ENCODE peak calls at places on chromosomes 5 and 9, in four cellular contexts. Y, K, L and G are unnamed samples.
A peak's percentile ranks its signal among the peaks of the same experiment; 100 is the strongest.

GRCh38 chr9:35910613-35911488 is 1.6 kb downstream of the SPAAR start:
- DNase-seq in Y (peak; percentile 68), L (peak; percentile 43), K (no peak), G (no peak)

GRCh38 chr5:137619191-137619870 is 116.6 kb downstream of the KLHL3 start:
- DNase-seq in K (no peak), L (peak; percentile 89), Y (peak; percentile 24), G (no peak)

GRCh38 chr9:83144492-83144891 is 81.5 kb upstream of the RASEF start:
- DNase-seq in Y (no peak), K (no peak), L (no peak), G (no peak)

GRCh38 chr9:87167161-87167560 is 219.9 kb upstream of the GAS1 start:
- DNase-seq in K (no peak), Y (no peak), L (no peak), G (no peak)

GRCh38 chr5:176548967-176549444 is at the start of gene CDHR2:
- DNase-seq in Y (no peak), L (no peak), K (no peak), G (no peak)

GRCh38 chr5:84494453-84494852 is 109.8 kb upstream of the EDIL3 start:
- DNase-seq in L (no peak), Y (peak; percentile 87), K (no peak), G (no peak)

GRCh38 chr9:70004310-70004709 is 39.3 kb upstream of the MAMDC2 start:
- DNase-seq in L (no peak), Y (no peak), K (no peak), G (no peak)

GRCh38 chr9:92033307-92033706 is 81.9 kb downstream of the SPTLC1 start:
- DNase-seq in L (no peak), Y (no peak), K (no peak), G (no peak)

GRCh38 chr5:125926172-125926571 is 497.0 kb upstream of the GRAMD2B start:
- DNase-seq in L (no peak), K (no peak), Y (no peak), G (no peak)

GRCh38 chr5:158023266-158023665 is 164.3 kb upstream of the CLINT1 start:
- DNase-seq in L (no peak), K (no peak), Y (no peak), G (no peak)

GRCh38 chr9:120513825-120514598 is 66.0 kb downstream of the CDK5RAP2 start:
- DNase-seq in Y (no peak), L (peak; percentile 52), K (no peak), G (no peak)

GRCh38 chr5:20601678-20602100 is 613.7 kb upstream of the CDH18 start:
- DNase-seq in Y (peak; percentile 7), K (peak; percentile 69), L (no peak), G (no peak)

GRCh38 chr9:111961011-111961410 is 64.4 kb downstream of the UGCG start:
- DNase-seq in K (no peak), Y (no peak), L (no peak), G (no peak)

GRCh38 chr9:71680189-71680983 is 87.9 kb downstream of the CEMIP2 start:
- DNase-seq in K (no peak), Y (peak; percentile 15), L (peak; percentile 90), G (no peak)

GRCh38 chr5:126062471-126062870 is 360.7 kb upstream of the GRAMD2B start:
- DNase-seq in L (no peak), Y (no peak), K (no peak), G (no peak)

GRCh38 chr5:137345396-137345795 is 153.7 kb downstream of the SPOCK1 start:
- DNase-seq in L (no peak), Y (no peak), K (no peak), G (no peak)

GRCh38 chr9:89437772-89438171 is 60.1 kb downstream of the SEMA4D start:
- DNase-seq in L (no peak), K (no peak), Y (no peak), G (no peak)
- H2BK12ac ChIP-seq in L (no peak overlapping the region), K (peak overlapping the region; percentile 100), Y (no peak overlapping the region), G (no peak overlapping the region)

DNA sequence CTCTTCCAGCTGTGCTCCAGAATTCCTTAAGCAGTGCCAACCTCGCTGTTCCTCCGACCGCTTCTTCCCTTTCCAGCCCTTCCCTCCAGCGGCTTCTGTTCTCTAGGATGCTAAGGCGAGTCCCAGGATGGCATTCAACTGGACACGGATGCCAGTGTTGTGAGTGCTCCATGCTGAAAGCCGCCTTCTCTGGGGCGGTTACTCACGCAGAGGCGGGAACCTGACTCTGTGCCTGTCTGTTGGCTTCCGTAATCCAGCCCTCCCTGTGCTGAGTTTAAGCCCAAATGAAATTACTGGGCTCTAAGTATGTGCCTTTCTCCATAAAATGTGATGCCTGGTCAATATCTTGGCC is 20.2 kb downstream of the COL5A1 start:
- DNase-seq in Y (no peak), K (no peak), L (peak; percentile 79), G (no peak)
- H3K23ac ChIP-seq in Y (no peak overlapping the region), K (no peak overlapping the region), L (no peak overlapping the region), G (no peak overlapping the region)

GRCh38 chr5:178115136-178115834 is 2.0 kb downstream of the N4BP3 start:
- DNase-seq in L (no peak), K (peak; percentile 63), Y (no peak), G (peak; percentile 77)
- H3K4me3 ChIP-seq in L (no peak overlapping the region), K (peak overlapping the region; percentile 92), Y (no peak overlapping the region), G (peak overlapping the region; percentile 90)

GRCh38 chr5:135568241-135568640 is 10.6 kb downstream of the CXCL14 start:
- DNase-seq in L (no peak), K (no peak), Y (no peak), G (no peak)
- H2BK12ac ChIP-seq in L (no peak overlapping the region), K (no peak overlapping the region), Y (no peak overlapping the region), G (no peak overlapping the region)

GRCh38 chr5:155954739-155955445 is 372.1 kb upstream of the SGCD start:
- DNase-seq in K (no peak), L (no peak), Y (no peak), G (no peak)
- H3K23ac ChIP-seq in K (no peak overlapping the region), L (no peak overlapping the region), Y (no peak overlapping the region), G (no peak overlapping the region)

GRCh38 chr9:124029617-124030016 is 18.0 kb downstream of the LHX2 start:
- DNase-seq in K (no peak), L (no peak), Y (no peak), G (no peak)

GRCh38 chr9:124033967-124034366 is 22.4 kb downstream of the LHX2 start:
- DNase-seq in K (no peak), Y (no peak), L (no peak), G (no peak)

GRCh38 chr9:124033348-124033747 is 21.8 kb downstream of the LHX2 start:
- DNase-seq in K (no peak), Y (no peak), L (no peak), G (no peak)

GRCh38 chr9:124032247-124032646 is 20.7 kb downstream of the LHX2 start:
- DNase-seq in Y (no peak), L (no peak), K (no peak), G (no peak)

GRCh38 chr9:124030969-124031451 is 19.4 kb downstream of the LHX2 start:
- DNase-seq in L (peak; percentile 63), K (no peak), Y (no peak), G (no peak)
- H3K4me3 ChIP-seq in L (no peak overlapping the region), K (no peak overlapping the region), Y (peak overlapping the region; percentile 14), G (no peak overlapping the region)

GRCh38 chr5:56588125-56588516 is 227.2 kb upstream of the MAP3K1 start:
- DNase-seq in Y (no peak), L (no peak), K (no peak), G (no peak)

GRCh38 chr5:56589486-56589870 is 225.9 kb upstream of the MAP3K1 start:
- DNase-seq in K (no peak), Y (no peak), L (no peak), G (no peak)

GRCh38 chr5:56587381-56588124 is 227.8 kb upstream of the MAP3K1 start:
- DNase-seq in L (no peak), Y (no peak), K (no peak), G (no peak)

GRCh38 chr5:56591081-56591480 is 224.3 kb upstream of the MAP3K1 start:
- DNase-seq in Y (no peak), L (no peak), K (no peak), G (no peak)

GRCh38 chr5:56588636-56589485 is 226.5 kb upstream of the MAP3K1 start:
- DNase-seq in L (no peak), K (no peak), Y (no peak), G (peak; percentile 51)
- H2BK12ac ChIP-seq in L (no peak overlapping the region), K (no peak overlapping the region), Y (no peak overlapping the region), G (peak overlapping the region; percentile 42)

GRCh38 chr5:132826424-132827082 is 3.9 kb downstream of the SHROOM1 start:
- DNase-seq in K (no peak), L (no peak), Y (peak; percentile 65), G (no peak)
- H3K23ac ChIP-seq in K (no peak overlapping the region), L (no peak overlapping the region), Y (no peak overlapping the region), G (no peak overlapping the region)